ENCODE peak calls at places on chromosomes 2 and 18, in five cellular contexts. S, X, Z, L and Q are unnamed samples.

GRCh38 chr2:20868377-20868776 is 45.5 kb upstream of the LDAH start:
- DNase-seq in Z (no peak), S (no peak), L (no peak), X (no peak), Q (no peak)

GRCh38 chr2:54610700-54611099 is 112.8 kb upstream of the EML6 start:
- DNase-seq in L (no peak), Z (no peak), X (no peak), S (no peak), Q (no peak)

GRCh38 chr2:23312996-23313606 is 71.9 kb upstream of the KLHL29 start:
- DNase-seq in L (peak; percentile 44), S (no peak), X (no peak), Z (no peak), Q (no peak)

GRCh38 chr18:47747260-47747795 is 183.1 kb downstream of the SMAD2 start:
- DNase-seq in S (no peak), L (no peak), Z (no peak), X (no peak), Q (peak; percentile 23)

GRCh38 chr2:24365051-24365450 is 4.7 kb upstream of the ITSN2 start:
- DNase-seq in S (peak; percentile 83), Z (peak; percentile 71), X (peak; percentile 60), L (no peak), Q (peak; percentile 93)

GRCh38 chr2:230944123-230944653 is 19.1 kb upstream of the GPR55 start:
- DNase-seq in S (no peak), L (no peak), X (no peak), Z (no peak), Q (no peak)

GRCh38 chr2:147051248-147051647 is 793.6 kb upstream of the ACVR2A start:
- DNase-seq in L (no peak), X (no peak), Z (no peak), S (no peak), Q (no peak)

GRCh38 chr18:980586-980985 is 75.9 kb downstream of the ADCYAP1 start:
- DNase-seq in Z (no peak), S (no peak), X (no peak), L (no peak), Q (no peak)

GRCh38 chr2:113183264-113183663 is 9.5 kb downstream of the PSD4 start:
- DNase-seq in L (no peak), Z (no peak), X (no peak), S (no peak), Q (no peak)

GRCh38 chr18:63320690-63321265 is 1.2 kb upstream of the BCL2 start:
- DNase-seq in L (no peak), S (peak; percentile 32), Z (peak; percentile 43), X (no peak), Q (no peak)

GRCh38 chr18:74172697-74173433 is 24.5 kb downstream of the TIMM21 start:
- DNase-seq in L (no peak), Z (no peak), X (no peak), S (no peak), Q (no peak)

GRCh38 chr2:74548919-74549684 is 4.6 kb downstream of the LOXL3 start:
- DNase-seq in Z (no peak), S (no peak), X (peak; percentile 41), L (peak; percentile 76), Q (peak; percentile 78)

GRCh38 chr2:31567679-31568078 is 13.1 kb downstream of the SRD5A2 start:
- DNase-seq in S (no peak), L (no peak), X (no peak), Z (no peak), Q (no peak)

GRCh38 chr2:171709011-171709685 is 21.9 kb downstream of the DYNC1I2 start:
- DNase-seq in Z (no peak), X (no peak), L (no peak), S (no peak), Q (no peak)

GRCh38 chr2:219269362-219270054 is 9.7 kb upstream of the DNAJB2 start:
- DNase-seq in Z (peak; percentile 79), S (no peak), L (no peak), X (no peak), Q (no peak)

GRCh38 chr18:1488957-1489356 is 584.3 kb downstream of the ADCYAP1 start:
- DNase-seq in Z (no peak), S (no peak), L (no peak), X (no peak), Q (no peak)

GRCh38 chr2:229591611-229592010 is 122.7 kb downstream of the DNER start:
- DNase-seq in L (no peak), X (no peak), S (no peak), Z (no peak), Q (no peak)

GRCh38 chr18:48757906-48758305 is 192.9 kb downstream of the SMAD7 start:
- DNase-seq in Z (no peak), X (no peak), L (no peak), S (no peak), Q (no peak)

GRCh38 chr2:220779918-220780317 is 792.2 kb downstream of the EPHA4 start:
- DNase-seq in L (no peak), Z (no peak), X (no peak), S (no peak), Q (no peak)

GRCh38 chr2:36889782-36890181 is 76.6 kb downstream of the STRN start:
- DNase-seq in Z (no peak), L (peak; percentile 89), X (no peak), S (no peak), Q (no peak)

GRCh38 chr2:18610103-18610502 is 20.7 kb upstream of the NT5C1B start:
- DNase-seq in X (no peak), L (no peak), Z (no peak), S (no peak), Q (no peak)

GRCh38 chr2:102837626-102838198 is 75.9 kb downstream of the TMEM182 start:
- DNase-seq in Z (no peak), X (no peak), L (no peak), S (no peak), Q (no peak)

GRCh38 chr2:147913701-147914480 is 69.1 kb downstream of the ACVR2A start:
- DNase-seq in X (no peak), S (no peak), Z (no peak), L (no peak), Q (no peak)

GRCh38 chr18:64331419-64331818 is 182.5 kb upstream of the LINC00305 start:
- DNase-seq in Z (no peak), L (no peak), X (no peak), S (no peak), Q (no peak)

GRCh38 chr2:60507211-60507810 is 46.1 kb downstream of the BCL11A start:
- DNase-seq in L (no peak), Z (no peak), X (no peak), S (no peak), Q (no peak)

GRCh38 chr18:32420084-32420483 is 50.6 kb downstream of the GAREM1 start:
- DNase-seq in L (no peak), X (no peak), S (no peak), Z (no peak), Q (no peak)

GRCh38 chr2:155377178-155377780 is 678.8 kb downstream of the KCNJ3 start:
- DNase-seq in X (no peak), S (no peak), Z (no peak), L (no peak), Q (no peak)

GRCh38 chr2:220373878-220374277 is 746.4 kb downstream of the SLC4A3 start:
- DNase-seq in Z (no peak), L (no peak), S (no peak), X (no peak), Q (no peak)

GRCh38 chr2:56680971-56681631 is 497.3 kb downstream of the CCDC85A start:
- DNase-seq in X (no peak), Z (no peak), S (no peak), L (no peak), Q (no peak)

GRCh38 chr18:2147866-2148265 is 423.4 kb downstream of the METTL4 start:
- DNase-seq in S (peak; percentile 5), L (no peak), Z (no peak), X (no peak), Q (peak; percentile 74)

GRCh38 chr2:223580951-223581350 is 21.2 kb downstream of the SCG2 start:
- DNase-seq in X (no peak), Z (no peak), L (peak; percentile 26), S (no peak), Q (no peak)

DNA sequence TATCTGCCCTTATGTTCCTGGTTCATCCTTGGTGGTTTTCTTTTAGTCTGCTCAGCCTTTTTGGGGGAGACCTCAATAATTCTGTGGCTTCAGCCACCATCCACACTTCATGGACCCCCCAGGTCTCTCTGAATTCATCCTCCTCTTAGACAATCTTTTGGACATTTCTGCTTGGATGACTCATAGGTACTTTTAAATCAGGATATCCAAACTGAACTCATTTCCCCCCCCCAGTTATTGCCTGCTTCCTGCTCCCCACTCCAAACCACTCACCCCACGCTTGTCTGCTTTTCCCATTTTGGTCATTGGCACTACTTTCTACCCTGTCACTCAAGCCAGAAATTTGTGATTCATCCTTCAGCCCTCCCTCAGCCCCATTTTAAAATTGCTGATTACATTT is 78.5 kb downstream of the TANC1 start:
- DNase-seq in L (no peak), Z (no peak), X (no peak), S (no peak), Q (no peak)
- H3K4me1 ChIP-seq in L (peaks cover 13% of the 10 kb centered on the region), Z (no peaks in the 10 kb centered on the region), X (peaks cover 18% of the 10 kb centered on the region), S (peaks cover 4% of the 10 kb centered on the region), Q (no peaks in the 10 kb centered on the region)

DNA sequence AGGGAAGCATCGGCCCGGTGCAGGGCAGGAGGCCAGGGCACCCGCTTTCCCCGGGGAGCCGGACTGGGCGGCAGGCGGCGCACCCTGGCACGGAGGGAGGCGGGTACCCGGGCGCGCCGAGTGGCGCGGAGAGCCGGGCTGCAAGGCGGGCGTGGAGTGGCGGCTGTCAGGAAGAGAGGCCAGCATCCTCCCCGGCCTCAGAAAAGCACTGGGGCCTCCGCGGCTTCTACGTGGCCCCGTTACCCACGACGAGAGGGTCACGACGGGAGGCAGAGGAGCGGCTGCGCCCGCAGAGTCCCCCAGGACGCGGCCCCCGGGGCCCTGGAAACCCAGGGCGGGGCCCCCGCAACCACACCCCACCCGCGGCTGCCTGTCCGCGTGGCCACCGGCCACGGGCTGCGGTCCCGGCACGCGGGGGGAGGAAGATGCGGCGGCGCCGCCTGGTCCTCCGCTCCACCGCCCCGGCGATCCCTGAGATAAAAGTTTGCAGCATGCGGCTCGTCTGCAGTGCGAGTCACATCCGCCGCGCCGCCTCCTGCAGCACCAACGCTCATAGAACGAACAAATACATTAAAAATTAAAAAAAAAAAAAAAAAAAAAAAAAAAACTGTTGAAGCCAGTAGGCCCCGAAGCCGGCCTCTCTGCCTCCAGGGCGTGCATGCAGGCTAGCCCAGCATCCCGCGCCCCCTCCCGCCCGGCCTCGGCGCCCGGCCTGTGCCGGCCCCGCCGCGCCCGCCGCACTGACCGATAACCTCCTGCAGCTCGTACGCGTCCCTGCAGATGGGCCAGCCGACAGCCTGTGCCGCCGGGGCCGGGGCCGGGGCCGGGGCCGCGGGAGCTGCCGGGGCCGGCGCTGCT is 683 bp downstream of the STK39 start:
- DNase-seq in Z (peak; percentile 61), X (peak; percentile 36), L (peak; percentile 38), S (peak; percentile 6), Q (peak; percentile 67)
- TF ChIP-seq CTCF in Z (no peak), X (peak; percentile 33), L (peak; percentile 29), S (no peak), Q (peak; percentile 58)

GRCh38 chr2:217249490-217250451 is 389.9 kb upstream of the TNP1 start:
- DNase-seq in X (no peak), S (no peak), L (no peak), Z (peak; percentile 48), Q (no peak)
- H3K27ac ChIP-seq in X (peak overlapping the region; percentile 81), S (peak overlapping the region; percentile 76), L (no peak overlapping the region), Z (peak overlapping the region; percentile 89), Q (no peak overlapping the region)

GRCh38 chr2:16331761-16332160 is 333.9 kb downstream of the CYRIA start:
- DNase-seq in L (no peak), S (no peak), X (no peak), Z (no peak), Q (no peak)
- H3K4me1 ChIP-seq in L (no peaks in the 10 kb centered on the region), S (no peaks in the 10 kb centered on the region), X (no peaks in the 10 kb centered on the region), Z (no peaks in the 10 kb centered on the region), Q (no peaks in the 10 kb centered on the region)